ENCODE peak calls at places on chromosomes 12 and 14, in four cellular contexts. One of them, this sample, is unnamed.

GRCh38 chr14:22549981-22550670 is 38.9 kb downstream of the DAD1 start:
- DNase-seq in cardiac fibroblast: peak
- DNase-seq in brain microvascular endothelial cell: peak
- DNase-seq in MM.1S: no peak
- DNase-seq in this sample: no peak

GRCh38 chr14:104247336-104248202 is 109.2 kb downstream of the KIF26A start:
- DNase-seq in cardiac fibroblast: no peak
- DNase-seq in brain microvascular endothelial cell: no peak
- DNase-seq in MM.1S: no peak
- DNase-seq in this sample: no peak

GRCh38 chr12:481422-481821 is 21.7 kb downstream of the B4GALNT3 start:
- DNase-seq in cardiac fibroblast: peak
- DNase-seq in MM.1S: no peak
- DNase-seq in brain microvascular endothelial cell: no peak
- DNase-seq in this sample: peak

GRCh38 chr12:76029982-76030377 is 1.6 kb downstream of the PHLDA1 start:
- DNase-seq in MM.1S: peak
- DNase-seq in cardiac fibroblast: peak
- DNase-seq in brain microvascular endothelial cell: peak
- DNase-seq in this sample: no peak

GRCh38 chr12:11765817-11766794 is 116.6 kb downstream of the ETV6 start:
- DNase-seq in brain microvascular endothelial cell: no peak
- DNase-seq in MM.1S: peak
- DNase-seq in cardiac fibroblast: peak
- DNase-seq in this sample: no peak

GRCh38 chr14:67515386-67516079 is 17.6 kb upstream of the PLEKHH1 start:
- DNase-seq in MM.1S: peak
- DNase-seq in cardiac fibroblast: no peak
- DNase-seq in brain microvascular endothelial cell: no peak
- DNase-seq in this sample: no peak

GRCh38 chr14:49999826-50000214 is 106.9 kb downstream of the ARF6 start:
- DNase-seq in MM.1S: no peak
- DNase-seq in brain microvascular endothelial cell: no peak
- DNase-seq in cardiac fibroblast: no peak
- DNase-seq in this sample: no peak

GRCh38 chr12:98970950-98971349 is 325.9 kb downstream of the APAF1 start:
- DNase-seq in cardiac fibroblast: no peak
- DNase-seq in brain microvascular endothelial cell: no peak
- DNase-seq in MM.1S: no peak
- DNase-seq in this sample: no peak

GRCh38 chr12:118102609-118103008 is 1.2 kb downstream of the VSIG10 start:
- DNase-seq in brain microvascular endothelial cell: no peak
- DNase-seq in MM.1S: no peak
- DNase-seq in cardiac fibroblast: no peak
- DNase-seq in this sample: no peak

GRCh38 chr12:124616394-124617343 is 49.3 kb upstream of the NCOR2 start:
- DNase-seq in MM.1S: no peak
- DNase-seq in cardiac fibroblast: no peak
- DNase-seq in brain microvascular endothelial cell: no peak
- DNase-seq in this sample: no peak

GRCh38 chr12:108112815-108113556 is 16.1 kb upstream of the WSCD2 start:
- DNase-seq in MM.1S: no peak
- DNase-seq in cardiac fibroblast: no peak
- DNase-seq in brain microvascular endothelial cell: no peak
- DNase-seq in this sample: no peak

GRCh38 chr12:39912211-39912980 is 193.5 kb downstream of the SLC2A13 start:
- DNase-seq in cardiac fibroblast: no peak
- DNase-seq in brain microvascular endothelial cell: no peak
- DNase-seq in MM.1S: no peak
- DNase-seq in this sample: no peak

GRCh38 chr14:103533137-103533998 is 4.4 kb downstream of the TRMT61A start:
- DNase-seq in brain microvascular endothelial cell: no peak
- DNase-seq in cardiac fibroblast: no peak
- DNase-seq in MM.1S: no peak
- DNase-seq in this sample: no peak

GRCh38 chr12:51441583-51441982 is 17.0 kb downstream of the SLC4A8 start:
- DNase-seq in MM.1S: no peak
- DNase-seq in brain microvascular endothelial cell: peak
- DNase-seq in cardiac fibroblast: peak
- DNase-seq in this sample: peak

GRCh38 chr14:90599748-90600507 is 203.1 kb downstream of the CALM1 start:
- DNase-seq in cardiac fibroblast: peak
- DNase-seq in brain microvascular endothelial cell: no peak
- DNase-seq in MM.1S: no peak
- DNase-seq in this sample: no peak

GRCh38 chr14:102699416-102700110 is 77.7 kb upstream of the TRAF3 start:
- DNase-seq in brain microvascular endothelial cell: no peak
- DNase-seq in cardiac fibroblast: peak
- DNase-seq in MM.1S: no peak
- DNase-seq in this sample: no peak

GRCh38 chr12:116607039-116607438 is 47.9 kb downstream of the MAP1LC3B2 start:
- DNase-seq in brain microvascular endothelial cell: no peak
- DNase-seq in MM.1S: no peak
- DNase-seq in cardiac fibroblast: no peak
- DNase-seq in this sample: no peak

GRCh38 chr12:98752726-98753125 is 107.6 kb downstream of the APAF1 start:
- DNase-seq in MM.1S: no peak
- DNase-seq in brain microvascular endothelial cell: peak
- DNase-seq in cardiac fibroblast: no peak
- DNase-seq in this sample: no peak

GRCh38 chr12:12992418-12993175 is 7.5 kb downstream of the HEBP1 start:
- DNase-seq in cardiac fibroblast: peak
- DNase-seq in MM.1S: peak
- DNase-seq in brain microvascular endothelial cell: peak
- DNase-seq in this sample: peak

GRCh38 chr14:74611672-74612345 is at the start of gene LTBP2:
- DNase-seq in brain microvascular endothelial cell: no peak
- DNase-seq in cardiac fibroblast: no peak
- DNase-seq in MM.1S: no peak
- DNase-seq in this sample: no peak

DNA sequence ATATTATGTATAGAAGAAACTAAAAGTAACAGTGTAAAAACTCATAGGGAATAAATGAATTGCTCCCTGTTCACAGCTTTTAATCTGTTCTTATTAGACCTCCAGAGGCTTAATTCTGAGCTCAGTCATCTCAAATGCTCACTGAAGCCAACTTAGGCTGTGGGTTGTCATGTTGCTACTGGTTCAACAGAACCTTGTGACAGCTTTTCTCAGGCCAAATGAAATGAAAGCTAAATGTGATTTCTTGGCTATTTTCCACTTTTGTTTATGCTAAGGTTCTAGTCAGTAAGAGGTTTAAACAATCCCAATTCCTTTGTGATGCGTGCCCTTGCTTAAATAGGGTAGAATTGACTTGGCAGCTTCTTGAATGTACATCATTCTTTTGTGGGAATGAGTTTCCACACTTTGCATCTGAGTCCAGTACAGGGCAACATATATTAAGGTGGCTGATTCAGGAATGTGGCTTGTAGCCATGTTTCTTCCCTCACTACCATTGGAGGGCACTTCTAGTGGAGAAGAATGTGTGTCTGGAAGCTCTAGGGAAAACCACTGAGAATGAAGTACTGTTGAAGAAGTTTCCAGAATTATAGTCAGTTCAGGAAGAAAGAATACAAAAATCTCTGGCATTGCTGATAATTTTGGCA is 156.4 kb downstream of the NEDD1 start:
- DNase-seq in MM.1S: no peak
- DNase-seq in brain microvascular endothelial cell: no peak
- DNase-seq in cardiac fibroblast: no peak
- DNase-seq in this sample: no peak
- H3K4me3 ChIP-seq in MM.1S: no peak
- H3K4me3 ChIP-seq in brain microvascular endothelial cell: no peak
- H3K4me3 ChIP-seq in cardiac fibroblast: no peak
- H3K4me3 ChIP-seq in this sample: no peak

GRCh38 chr12:20369164-20370000 is 1.0 kb downstream of the PDE3A start:
- DNase-seq in brain microvascular endothelial cell: peak
- DNase-seq in MM.1S: no peak
- DNase-seq in cardiac fibroblast: peak
- DNase-seq in this sample: peak

GRCh38 chr12:20372326-20373097 is 4.2 kb downstream of the PDE3A start:
- DNase-seq in brain microvascular endothelial cell: peak
- DNase-seq in cardiac fibroblast: no peak
- DNase-seq in MM.1S: no peak
- DNase-seq in this sample: no peak

GRCh38 chr12:20368653-20369163 is 371 bp downstream of the PDE3A start:
- DNase-seq in cardiac fibroblast: peak
- DNase-seq in MM.1S: no peak
- DNase-seq in brain microvascular endothelial cell: peak
- DNase-seq in this sample: peak

GRCh38 chr12:20370001-20370381 is 1.7 kb downstream of the PDE3A start:
- DNase-seq in brain microvascular endothelial cell: peak
- DNase-seq in cardiac fibroblast: peak
- DNase-seq in MM.1S: no peak
- DNase-seq in this sample: no peak

DNA sequence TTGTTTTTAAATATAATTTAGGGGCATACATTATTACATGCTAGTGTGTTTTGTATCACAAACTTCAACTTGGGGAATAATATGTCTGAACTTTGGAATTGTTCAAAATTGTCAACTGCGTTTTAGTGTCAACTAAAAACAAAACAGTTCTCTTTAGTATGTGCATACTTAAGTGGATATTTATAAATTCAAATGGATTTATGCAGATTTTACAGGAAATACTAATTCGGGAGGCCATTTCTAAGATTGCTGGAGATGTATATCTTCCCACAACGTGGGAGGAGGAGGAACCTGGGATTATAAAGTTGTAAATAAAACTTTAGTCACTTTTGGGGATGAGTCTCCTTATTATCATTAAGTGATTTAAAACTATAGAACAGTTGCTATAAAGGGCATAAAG is 2.5 kb downstream of the PDE3A start:
- DNase-seq in MM.1S: no peak
- DNase-seq in cardiac fibroblast: no peak
- DNase-seq in brain microvascular endothelial cell: no peak
- DNase-seq in this sample: no peak
- H3K4me3 ChIP-seq in MM.1S: no peak
- H3K4me3 ChIP-seq in cardiac fibroblast: peak
- H3K4me3 ChIP-seq in brain microvascular endothelial cell: peak
- H3K4me3 ChIP-seq in this sample: peak

DNA sequence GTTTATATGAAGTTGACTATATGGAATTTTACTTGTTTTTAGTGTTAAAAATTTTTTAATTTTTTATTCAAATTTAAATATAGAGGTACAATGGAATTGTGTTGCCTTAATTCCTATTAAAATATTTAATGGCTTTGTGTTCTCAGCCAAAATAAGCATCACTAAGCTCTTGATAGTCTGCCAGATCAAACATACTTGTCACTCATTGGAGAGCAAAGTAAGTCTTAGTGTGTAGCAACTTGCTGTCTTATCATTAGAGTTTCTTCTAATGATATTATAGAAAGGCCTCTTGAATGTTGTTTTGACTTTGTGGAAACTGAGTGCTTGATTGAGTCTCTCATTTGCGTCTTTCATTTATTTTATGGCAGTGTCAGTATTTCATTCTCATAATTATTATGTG is 10.7 kb downstream of the SFSWAP start:
- DNase-seq in brain microvascular endothelial cell: no peak
- DNase-seq in cardiac fibroblast: no peak
- DNase-seq in MM.1S: no peak
- DNase-seq in this sample: no peak
- H3K4me3 ChIP-seq in brain microvascular endothelial cell: no peak
- H3K4me3 ChIP-seq in cardiac fibroblast: no peak
- H3K4me3 ChIP-seq in MM.1S: no peak
- H3K4me3 ChIP-seq in this sample: no peak

GRCh38 chr12:27554421-27555186 is 30.6 kb downstream of the PPFIBP1 start:
- DNase-seq in MM.1S: no peak
- DNase-seq in brain microvascular endothelial cell: peak
- DNase-seq in cardiac fibroblast: peak
- DNase-seq in this sample: peak
- H3K4me3 ChIP-seq in MM.1S: no peak
- H3K4me3 ChIP-seq in brain microvascular endothelial cell: no peak
- H3K4me3 ChIP-seq in cardiac fibroblast: no peak
- H3K4me3 ChIP-seq in this sample: peak

GRCh38 chr12:48910196-48910595 is 15.1 kb downstream of the FKBP11 start:
- DNase-seq in cardiac fibroblast: no peak
- DNase-seq in brain microvascular endothelial cell: no peak
- DNase-seq in MM.1S: no peak
- DNase-seq in this sample: no peak

GRCh38 chr12:48903982-48904411 is 21.3 kb downstream of the FKBP11 start:
- DNase-seq in brain microvascular endothelial cell: peak
- DNase-seq in cardiac fibroblast: peak
- DNase-seq in MM.1S: peak
- DNase-seq in this sample: no peak

GRCh38 chr12:48903363-48903981 is 21.8 kb downstream of the FKBP11 start:
- DNase-seq in brain microvascular endothelial cell: no peak
- DNase-seq in MM.1S: no peak
- DNase-seq in cardiac fibroblast: peak
- DNase-seq in this sample: no peak

GRCh38 chr12:48901278-48901677 is 24.0 kb downstream of the FKBP11 start:
- DNase-seq in cardiac fibroblast: no peak
- DNase-seq in brain microvascular endothelial cell: no peak
- DNase-seq in MM.1S: peak
- DNase-seq in this sample: no peak

DNA sequence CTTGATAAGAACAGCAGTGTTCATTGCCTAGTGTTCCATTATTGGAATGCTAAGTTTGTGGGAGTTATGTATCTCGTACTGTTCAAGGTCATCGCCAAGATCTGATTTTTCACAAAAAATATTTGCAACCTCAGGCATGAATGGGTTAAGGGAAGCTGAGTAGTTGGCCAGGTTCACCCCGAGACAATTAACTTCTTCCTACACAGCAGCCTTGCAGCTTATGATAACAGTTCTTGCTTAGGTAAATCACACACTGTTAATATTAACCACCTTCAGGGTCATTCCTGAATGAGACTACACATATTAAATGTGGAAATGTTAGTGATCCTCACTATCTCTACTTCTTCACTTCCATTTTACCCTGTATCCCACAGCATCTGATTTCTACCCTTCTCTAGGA is 18.0 kb downstream of the FKBP11 start:
- DNase-seq in cardiac fibroblast: no peak
- DNase-seq in brain microvascular endothelial cell: no peak
- DNase-seq in MM.1S: no peak
- DNase-seq in this sample: no peak
- H3K4me3 ChIP-seq in cardiac fibroblast: no peak
- H3K4me3 ChIP-seq in brain microvascular endothelial cell: no peak
- H3K4me3 ChIP-seq in MM.1S: no peak
- H3K4me3 ChIP-seq in this sample: no peak

GRCh38 chr12:29578731-29579130 is 81.2 kb upstream of the OVCH1 start:
- DNase-seq in brain microvascular endothelial cell: no peak
- DNase-seq in cardiac fibroblast: no peak
- DNase-seq in MM.1S: no peak
- DNase-seq in this sample: no peak
- H3K4me3 ChIP-seq in brain microvascular endothelial cell: no peak
- H3K4me3 ChIP-seq in cardiac fibroblast: no peak
- H3K4me3 ChIP-seq in MM.1S: no peak
- H3K4me3 ChIP-seq in this sample: no peak